ENCODE peak calls at places on chromosomes 13 and 19, in four cellular contexts. W, U, E and K are unnamed samples.

GRCh38 chr19:55674459-55674840 is 576 bp upstream of the EPN1 start:
- DNase-seq in U (no peak), E (no peak), W (no peak), K (no peak)

GRCh38 chr19:46068345-46069258 is 27.8 kb upstream of the IGFL4 start:
- DNase-seq in W (peak), U (no peak), E (no peak), K (peak)

GRCh38 chr13:23268441-23268840 is 87.7 kb downstream of the SGCG start:
- DNase-seq in W (no peak), U (no peak), E (peak), K (no peak)

GRCh38 chr19:35272122-35272715 is 3.5 kb downstream of the USF2 start:
- DNase-seq in U (no peak), E (no peak), W (no peak), K (no peak)

GRCh38 chr13:44879452-44880058 is 109.7 kb downstream of the NUFIP1 start:
- DNase-seq in W (peak), U (no peak), E (no peak), K (no peak)

GRCh38 chr19:52492201-52492960 is 35.1 kb upstream of the ZNF808 start:
- DNase-seq in U (no peak), W (peak), E (no peak), K (no peak)

GRCh38 chr13:48265217-48265815 is 32.3 kb downstream of the ITM2B start:
- DNase-seq in E (no peak), U (no peak), W (no peak), K (no peak)

GRCh38 chr19:15623711-15624318 is 8.8 kb downstream of the CYP4F8 start:
- DNase-seq in U (no peak), W (no peak), E (no peak), K (no peak)